ENCODE peak calls at places on chromosomes 4 and X, in four cellular contexts. Y is heart left ventricle, S is pancreas, R is psoas muscle. Q is an unnamed sample. For H3K27me3 and H3K36me3, the result is how much of the 10 kb centered on the place peaks cover.

GRCh38 chr4:74376888-74377483 is 12.0 kb downstream of the EREG start:
- DNase-seq in Y (no peak), S (no peak), R (no peak), Q (peak)

GRCh38 chrX:108610141-108610540 is 126.2 kb downstream of the IRS4 start:
- DNase-seq in Y (no peak), S (no peak), R (no peak), Q (no peak)

GRCh38 chrX:46375831-46376230 is 169.4 kb downstream of the ZNF674 start:
- DNase-seq in Y (no peak), S (no peak), R (no peak), Q (no peak)

GRCh38 chrX:133938530-133938929 is 46.9 kb downstream of the GPC3 start:
- DNase-seq in Y (no peak), S (no peak), R (no peak), Q (no peak)

GRCh38 chr4:96136056-96136455 is 296.2 kb downstream of the PDHA2 start:
- DNase-seq in Y (no peak), S (no peak), R (no peak), Q (no peak)

GRCh38 chrX:96685205-96686099 is 810 bp downstream of the DIAPH2 start:
- DNase-seq in Y (peak), S (no peak), R (peak), Q (no peak)

GRCh38 chrX:64204252-64204651 is 1.3 kb downstream of the AMER1 start:
- DNase-seq in Y (peak), S (peak), R (peak), Q (peak)

GRCh38 chr4:168765726-168766125 is 244.3 kb downstream of the CBR4 start:
- DNase-seq in Y (peak), S (no peak), R (no peak), Q (no peak)

GRCh38 chr4:17599826-17600225 is 14.6 kb upstream of the MED28 start:
- DNase-seq in Y (no peak), S (no peak), R (no peak), Q (no peak)

GRCh38 chrX:102712216-102712966 is at the start of gene GPRASP2:
- DNase-seq in Y (peak), S (peak), R (peak), Q (peak)

GRCh38 chrX:18354369-18355329 is at the start of gene SCML2:
- DNase-seq in Y (peak), S (peak), R (peak), Q (peak)

GRCh38 chr4:92012899-92013867 is 290.6 kb upstream of the GRID2 start:
- DNase-seq in Y (no peak), S (peak), R (no peak), Q (no peak)

GRCh38 chr4:3485011-3485881 is 22.1 kb downstream of the DOK7 start:
- DNase-seq in Y (no peak), S (no peak), R (no peak), Q (no peak)

GRCh38 chr4:90060039-90060438 is 67.2 kb upstream of the CCSER1 start:
- DNase-seq in Y (no peak), S (no peak), R (no peak), Q (no peak)

GRCh38 chrX:129693343-129693742 is 38.6 kb upstream of the APLN start:
- DNase-seq in Y (no peak), S (no peak), R (no peak), Q (no peak)

GRCh38 chr4:1405636-1406415 is 416 bp downstream of the NKX1-1 start:
- DNase-seq in Y (no peak), S (no peak), R (no peak), Q (peak)

GRCh38 chrX:8844157-8844556 is 43.0 kb upstream of the FAM9A start:
- DNase-seq in Y (no peak), S (no peak), R (no peak), Q (no peak)

GRCh38 chr4:40909363-40909876 is 159.7 kb downstream of the NSUN7 start:
- DNase-seq in Y (no peak), S (no peak), R (no peak), Q (no peak)

GRCh38 chr4:149980941-149981340 is 97.3 kb upstream of the DCLK2 start:
- DNase-seq in Y (peak), S (peak), R (peak), Q (peak)

GRCh38 chrX:35382966-35383365 is 415.2 kb upstream of the MAGEB16 start:
- DNase-seq in Y (no peak), S (no peak), R (no peak), Q (no peak)

GRCh38 chr4:132670557-132670956 is 478.5 kb upstream of the PCDH10 start:
- DNase-seq in Y (no peak), S (no peak), R (no peak), Q (no peak)

GRCh38 chr4:827209-828081 is 1.5 kb upstream of the CPLX1 start:
- DNase-seq in Y (no peak), S (no peak), R (peak), Q (peak)

GRCh38 chrX:78029663-78030062 is 60.2 kb upstream of the PGAM4 start:
- DNase-seq in Y (no peak), S (no peak), R (no peak), Q (peak)

GRCh38 chr4:137376312-137376711 is 156.0 kb downstream of the PCDH18 start:
- DNase-seq in Y (no peak), S (no peak), R (no peak), Q (no peak)

GRCh38 chr4:42282081-42282901 is 115.0 kb upstream of the SHISA3 start:
- DNase-seq in Y (peak), S (no peak), R (peak), Q (peak)

GRCh38 chr4:40462326-40462725 is 127.2 kb downstream of the CHRNA9 start:
- DNase-seq in Y (no peak), S (no peak), R (no peak), Q (peak)

GRCh38 chr4:137509855-137510282 is 22.4 kb downstream of the PCDH18 start:
- DNase-seq in Y (no peak), S (no peak), R (no peak), Q (no peak)

GRCh38 chr4:142705820-142706219 is 140.3 kb downstream of the INPP4B start:
- DNase-seq in Y (no peak), S (no peak), R (no peak), Q (no peak)

GRCh38 chrX:14899607-14900006 is 26.4 kb downstream of the MOSPD2 start:
- DNase-seq in Y (no peak), S (no peak), R (no peak), Q (peak)

GRCh38 chr4:129543299-129543698 is 447.3 kb downstream of the C4orf33 start:
- DNase-seq in Y (no peak), S (no peak), R (no peak), Q (no peak)

GRCh38 chrX:93538575-93538974 is 134.8 kb downstream of the NAP1L3 start:
- DNase-seq in Y (no peak), S (no peak), R (no peak), Q (peak)

GRCh38 chrX:125108926-125109325 is 210.7 kb upstream of the TEX13C start:
- DNase-seq in Y (no peak), S (no peak), R (no peak), Q (no peak)

GRCh38 chr4:96134806-96135205 is 294.9 kb downstream of the PDHA2 start:
- DNase-seq in Y (no peak), S (no peak), R (no peak), Q (no peak)

GRCh38 chr4:161203865-161204264 is 959.9 kb downstream of the FSTL5 start:
- DNase-seq in Y (no peak), S (no peak), R (no peak), Q (no peak)

GRCh38 chr4:161197912-161198311 is 965.9 kb downstream of the FSTL5 start:
- DNase-seq in Y (no peak), S (no peak), R (no peak), Q (no peak)
- H3K27me3 ChIP-seq in Y (under half), S (under half), R (under half), Q (under half)

DNA sequence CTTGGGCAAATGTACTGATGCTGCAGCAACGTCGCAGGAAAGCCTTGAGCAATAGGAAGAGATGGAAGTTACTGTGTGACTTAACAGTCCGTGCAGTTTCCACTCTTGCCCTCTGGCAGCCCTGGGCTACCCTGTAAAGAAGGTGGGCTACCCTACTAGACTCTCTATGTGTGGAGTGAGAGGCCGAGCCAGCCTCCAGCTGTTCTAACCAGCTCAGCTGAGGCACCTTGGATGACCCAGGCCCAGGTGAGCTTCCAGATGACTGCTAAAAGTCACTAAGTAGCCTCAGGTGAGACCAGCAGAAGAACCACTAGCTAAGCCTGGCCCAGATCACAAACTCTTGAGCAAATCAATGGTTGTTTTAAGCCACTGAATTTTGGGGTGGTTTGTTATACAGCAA is 34.9 kb upstream of the PPP2R2C start:
- DNase-seq in Y (no peak), S (no peak), R (no peak), Q (no peak)
- H3K36me3 ChIP-seq in Y (under half), S (under half), R (under half), Q (under half)

DNA sequence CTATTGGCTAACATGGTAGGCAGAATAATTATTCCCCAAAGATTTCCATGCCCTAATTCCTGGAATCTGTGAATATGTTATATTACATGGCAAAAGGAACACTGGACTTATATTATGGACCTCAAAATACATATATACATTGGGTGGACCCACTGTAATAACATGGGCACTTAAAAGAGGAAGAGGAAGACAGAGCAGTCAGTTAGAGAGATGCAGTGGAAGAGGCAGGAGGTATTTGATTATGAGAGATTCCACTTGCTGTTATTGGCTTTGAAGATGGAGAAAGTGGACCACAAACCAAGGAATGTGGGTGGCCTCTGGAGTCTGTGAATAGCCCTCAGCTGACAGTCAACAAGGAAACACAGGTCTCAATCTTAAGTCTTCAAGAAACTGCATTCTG is 14.0 kb upstream of the ART3 start:
- DNase-seq in Y (no peak), S (no peak), R (no peak), Q (no peak)
- H3K27me3 ChIP-seq in Y (under half), S (under half), R (under half), Q (under half)

DNA sequence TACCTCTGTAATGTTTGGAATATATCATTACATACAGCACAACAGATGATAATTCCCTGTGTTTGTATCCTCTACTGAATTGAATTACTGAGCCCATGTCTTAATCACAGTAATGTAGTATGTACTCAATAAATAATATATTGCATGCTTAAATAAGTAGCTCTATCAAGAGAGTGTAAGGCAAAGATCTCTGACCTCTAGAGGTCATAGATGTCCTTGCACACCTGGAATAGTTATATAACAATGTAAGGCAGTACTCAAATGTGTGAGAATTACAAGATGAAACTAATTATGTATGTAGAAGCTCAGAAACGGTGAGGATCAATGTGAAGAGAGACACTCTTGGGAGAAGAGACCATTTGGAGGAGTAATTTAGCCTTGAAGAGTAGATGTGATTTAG is 14.3 kb upstream of the GCNA start:
- DNase-seq in Y (no peak), S (no peak), R (no peak), Q (no peak)
- H3K36me3 ChIP-seq in Y (half or more), S (half or more), R (half or more), Q (under half)